ENCODE peak calls at places on chromosomes 12 and 14, in ten cellular contexts. M is HAP-1; F is memory B cell; N is amniotic stem cell; W is stimulated activated CD4-positive, alpha-beta T cell treated with anti-CD3 and anti-CD28 coated beads, Interleukin-2, amount 100 ng/mL, for 24 hours; X is CD4-positive, alpha-beta T cell; S is SW480; O is NCI-H2107; E is NCI-H1092; L is fibroblast of the aortic adventitia. J is an unnamed sample.

GRCh38 chr14:78245238-78245637 is 75.1 kb downstream of the NRXN3 start:
- DNase-seq in M (no peak), F (no peak), N (no peak), W (no peak), X (no peak), S (no peak), O (no peak), E (no peak), L (no peak), J (no peak)

GRCh38 chr12:42630323-42630722 is 40.8 kb upstream of the PRICKLE1 start:
- DNase-seq in M (no peak), F (no peak), N (no peak), W (no peak), X (no peak), S (no peak), O (no peak), E (no peak), L (no peak), J (no peak)

GRCh38 chr14:103607039-103607668 is 21.9 kb upstream of the KLC1 start:
- DNase-seq in M (peak; percentile 35), F (peak; percentile 37), N (no peak), W (peak; percentile 64), X (peak; percentile 20), S (peak; percentile 93), O (peak; percentile 72), E (peak; percentile 63), L (peak; percentile 85), J (peak; percentile 62)

GRCh38 chr12:44874981-44875416 is 1.1 kb downstream of the NELL2 start:
- DNase-seq in M (peak; percentile 6), F (no peak), N (no peak), W (peak; percentile 28), X (peak; percentile 18), S (peak; percentile 88), O (no peak), E (no peak), L (no peak), J (no peak)

GRCh38 chr12:101719566-101719965 is 19.7 kb downstream of the SYCP3 start:
- DNase-seq in M (no peak), F (no peak), N (no peak), W (no peak), X (no peak), S (no peak), O (no peak), E (no peak), L (peak; percentile 12), J (no peak)

GRCh38 chr12:53100466-53101151 is 2.7 kb upstream of the SOAT2 start:
- DNase-seq in M (no peak), F (no peak), N (no peak), W (no peak), X (no peak), S (peak; percentile 25), O (no peak), E (no peak), L (no peak), J (no peak)

GRCh38 chr12:96193725-96194571 is at the start of gene ELK3:
- DNase-seq in M (peak; percentile 65), F (peak; percentile 41), N (peak; percentile 7), W (peak; percentile 64), X (peak; percentile 64), S (peak; percentile 57), O (no peak), E (peak; percentile 22), L (peak; percentile 72), J (peak; percentile 56)

GRCh38 chr12:664779-665092 is 1.5 kb upstream of the NINJ2 start:
- DNase-seq in M (no peak), F (no peak), N (no peak), W (no peak), X (no peak), S (no peak), O (no peak), E (no peak), L (no peak), J (no peak)

GRCh38 chr14:96928779-96929380 is 131.7 kb downstream of the VRK1 start:
- DNase-seq in M (no peak), F (no peak), N (no peak), W (no peak), X (no peak), S (no peak), O (no peak), E (no peak), L (no peak), J (no peak)

GRCh38 chr12:124545508-124546418 is 21.6 kb downstream of the NCOR2 start:
- DNase-seq in M (no peak), F (no peak), N (no peak), W (peak; percentile 77), X (no peak), S (no peak), O (no peak), E (no peak), L (peak; percentile 65), J (peak; percentile 79)

GRCh38 chr12:96061864-96062453 is 26.6 kb upstream of the LTA4H start:
- DNase-seq in M (peak; percentile 61), F (peak; percentile 80), N (peak; percentile 62), W (peak; percentile 78), X (peak; percentile 67), S (peak; percentile 79), O (peak; percentile 3), E (no peak), L (peak; percentile 94), J (peak; percentile 49)

GRCh38 chr14:21084988-21085853 is 13.2 kb downstream of the ZNF219 start:
- DNase-seq in M (no peak), F (no peak), N (peak; percentile 70), W (no peak), X (no peak), S (no peak), O (no peak), E (no peak), L (peak; percentile 85), J (no peak)

GRCh38 chr12:53489242-53489915 is 9.9 kb downstream of the MAP3K12 start:
- DNase-seq in M (no peak), F (no peak), N (no peak), W (no peak), X (no peak), S (no peak), O (no peak), E (no peak), L (no peak), J (no peak)

GRCh38 chr12:115044073-115044472 is 360.1 kb upstream of the TBX3 start:
- DNase-seq in M (no peak), F (no peak), N (no peak), W (no peak), X (no peak), S (peak; percentile 2), O (no peak), E (no peak), L (peak; percentile 4), J (no peak)

GRCh38 chr12:12004524-12004923 is 66.2 kb upstream of the BCL2L14 start:
- DNase-seq in M (no peak), F (no peak), N (no peak), W (no peak), X (no peak), S (no peak), O (no peak), E (no peak), L (no peak), J (no peak)

GRCh38 chr14:26531894-26532293 is 65.9 kb downstream of the NOVA1 start:
- DNase-seq in M (peak; percentile 66), F (no peak), N (peak; percentile 61), W (no peak), X (no peak), S (peak; percentile 2), O (no peak), E (no peak), L (peak; percentile 80), J (no peak)

GRCh38 chr12:50222275-50222783 is 55.2 kb upstream of the CERS5 start:
- DNase-seq in M (peak; percentile 93), F (no peak), N (peak; percentile 89), W (peak; percentile 17), X (no peak), S (no peak), O (peak; percentile 55), E (peak; percentile 42), L (peak; percentile 95), J (no peak)

GRCh38 chr12:111881712-111882111 is 39.7 kb downstream of the MAPKAPK5 start:
- DNase-seq in M (no peak), F (no peak), N (no peak), W (no peak), X (no peak), S (no peak), O (no peak), E (no peak), L (no peak), J (peak; percentile 10)